ENCODE peak calls at places on chromosomes 7 and 10, in seven cellular contexts. X is B cell; B is NCI-H460; Z is left colon; C is naive thymus-derived CD4-positive, alpha-beta T cell; I is fibroblast of villous mesenchyme; Y is hypothalamus. A is an unnamed sample.

GRCh38 chr7:143379607-143380263 is 1.4 kb upstream of the ZYX start:
- DNase-seq in B (no peak), C (no peak), I (no peak), Z (no peak), Y (no peak), X (peak; percentile 48), A (no peak)

GRCh38 chr7:138387755-138388475 is 72.1 kb upstream of the TRIM24 start:
- DNase-seq in Y (no peak), C (no peak), X (no peak), I (no peak), B (no peak), Z (no peak), A (peak; percentile 7)

GRCh38 chr10:102714621-102715455 is at the start of gene SFXN2:
- DNase-seq in Y (no peak), B (no peak), C (no peak), X (peak; percentile 56), I (no peak), Z (peak; percentile 51), A (no peak)

GRCh38 chr7:24029068-24029467 is 254.9 kb upstream of the NPY start:
- DNase-seq in Y (no peak), Z (no peak), I (no peak), C (no peak), B (no peak), X (no peak), A (no peak)

GRCh38 chr7:1691601-1692499 is 21.8 kb downstream of the ELFN1 start:
- DNase-seq in X (no peak), C (peak; percentile 18), Y (peak; percentile 36), Z (no peak), I (no peak), B (no peak), A (no peak)

GRCh38 chr7:18900801-18901200 is 216.6 kb downstream of the TWIST1 start:
- DNase-seq in C (no peak), Z (no peak), B (no peak), I (no peak), X (no peak), Y (no peak), A (no peak)

GRCh38 chr10:132300582-132300981 is 7.2 kb downstream of the STK32C start:
- DNase-seq in Z (no peak), C (no peak), I (no peak), B (no peak), Y (no peak), X (no peak), A (no peak)

GRCh38 chr10:470339-471003 is 219.0 kb downstream of the DIP2C start:
- DNase-seq in B (no peak), I (no peak), Y (no peak), X (no peak), Z (no peak), C (no peak), A (no peak)

GRCh38 chr10:110413049-110413783 is 84.5 kb upstream of the DUSP5 start:
- DNase-seq in Z (no peak), C (no peak), I (no peak), Y (no peak), B (no peak), X (no peak), A (no peak)

GRCh38 chr7:151687523-151688235 is 168.0 kb upstream of the RHEB start:
- DNase-seq in C (no peak), Z (peak; percentile 44), X (no peak), B (peak; percentile 95), Y (no peak), I (peak; percentile 92), A (peak; percentile 91)

GRCh38 chr7:139889186-139889871 is 60.3 kb downstream of the TBXAS1 start:
- DNase-seq in B (no peak), Z (no peak), X (no peak), I (no peak), C (no peak), Y (no peak), A (no peak)

GRCh38 chr10:91104185-91105041 is 116.0 kb upstream of the PCGF5 start:
- DNase-seq in X (no peak), Y (no peak), B (no peak), C (no peak), I (no peak), Z (no peak), A (no peak)

GRCh38 chr10:42367532-42368230 is 270.7 kb downstream of the ZNF33B start:
- DNase-seq in Z (peak; percentile 80), Y (peak; percentile 75), C (no peak), X (peak; percentile 47), B (no peak), I (peak; percentile 94), A (peak; percentile 88)

GRCh38 chr10:58993480-58994221 is 182.8 kb upstream of the PHYHIPL start:
- DNase-seq in Z (no peak), C (no peak), B (no peak), Y (no peak), X (no peak), I (no peak), A (no peak)